ENCODE peak calls at places on chromosomes 7 and 10, in four cellular contexts. A is GM23338, I is heart right ventricle, G is WERI-Rb-1. M is an unnamed sample.

GRCh38 chr10:61935085-61935484 is 33.6 kb downstream of the ARID5B start:
- DNase-seq in G (no peak), A (no peak), I (no peak), M (no peak)

GRCh38 chr7:157490465-157490912 is 153.7 kb downstream of the DNAJB6 start:
- DNase-seq in I (no peak), G (no peak), A (no peak), M (peak)

GRCh38 chr10:70060389-70060788 is 7.7 kb downstream of the MACROH2A2 start:
- DNase-seq in A (no peak), I (no peak), G (no peak), M (no peak)

GRCh38 chr10:1577371-1577770 is 160.0 kb downstream of the ADARB2 start:
- DNase-seq in I (no peak), G (no peak), A (no peak), M (no peak)

GRCh38 chr10:124040454-124040853 is 52.9 kb downstream of the CHST15 start:
- DNase-seq in G (no peak), A (no peak), I (no peak), M (no peak)

GRCh38 chr7:101198476-101198875 is 2.4 kb downstream of the MOGAT3 start:
- DNase-seq in G (no peak), I (no peak), A (no peak), M (no peak)

GRCh38 chr7:49631071-49631826 is 142.2 kb upstream of the VWC2 start:
- DNase-seq in I (no peak), G (no peak), A (no peak), M (no peak)

GRCh38 chr10:101047961-101048892 is 13.6 kb upstream of the KAZALD1 start:
- DNase-seq in G (no peak), A (peak), I (no peak), M (no peak)

GRCh38 chr7:28037220-28038010 is 143.2 kb downstream of the JAZF1 start:
- DNase-seq in I (no peak), A (no peak), G (no peak), M (peak)

GRCh38 chr10:62083413-62083794 is 181.9 kb downstream of the ARID5B start:
- DNase-seq in I (peak), G (no peak), A (no peak), M (peak)

GRCh38 chr7:522071-522937 is 2.7 kb upstream of the PDGFA start:
- DNase-seq in G (no peak), A (peak), I (peak), M (peak)

GRCh38 chr7:40200791-40201190 is 66.0 kb downstream of the SUGCT start:
- DNase-seq in A (no peak), I (no peak), G (no peak), M (peak)

GRCh38 chr7:40197527-40197926 is 62.7 kb downstream of the SUGCT start:
- DNase-seq in G (no peak), A (no peak), I (no peak), M (no peak)

GRCh38 chr7:40194743-40195142 is 59.9 kb downstream of the SUGCT start:
- DNase-seq in A (no peak), G (no peak), I (no peak), M (peak)

GRCh38 chr7:40202851-40203250 is 68.0 kb downstream of the SUGCT start:
- DNase-seq in A (peak), I (no peak), G (no peak), M (no peak)

DNA sequence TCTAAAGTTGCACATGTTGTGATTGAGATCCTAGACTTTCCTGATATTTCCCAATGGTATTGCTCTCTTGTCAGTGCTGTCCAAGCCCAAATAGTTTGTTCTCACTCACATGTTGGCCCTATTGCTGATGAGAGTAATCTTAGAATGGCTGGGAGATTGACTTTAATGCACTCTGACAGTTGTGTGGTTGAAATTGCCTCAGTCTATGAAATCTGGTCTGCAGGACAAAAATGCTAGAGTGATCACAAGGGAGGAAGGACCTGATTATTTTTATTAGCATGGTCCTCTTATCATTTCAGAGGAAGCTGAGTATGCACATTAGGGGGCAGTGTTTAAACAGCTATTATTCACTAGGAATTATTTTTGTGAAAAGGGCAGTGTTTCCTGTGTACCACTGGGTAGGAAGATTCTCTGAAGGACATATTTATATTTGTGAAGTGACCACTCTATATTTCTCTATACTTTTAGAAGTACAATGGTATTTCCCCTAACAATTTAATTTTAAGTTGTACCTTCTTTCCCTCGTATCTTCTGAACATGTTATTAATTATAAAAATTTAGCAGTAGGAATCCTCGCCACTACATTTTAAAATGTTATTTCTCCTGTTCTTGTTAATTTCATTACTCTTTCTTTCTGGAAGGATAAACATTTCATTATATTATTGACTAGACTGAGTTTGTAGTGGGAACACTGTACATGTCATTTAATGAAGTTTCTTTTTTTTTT is 64.4 kb downstream of the SUGCT start:
- DNase-seq in G (no peak), I (no peak), A (peak), M (peak)
- TF ChIP-seq CTCF in G (peak), I (peak), A (peak), M (peak)

GRCh38 chr7:97819161-97819560 is 53.0 kb downstream of the ASNS start:
- DNase-seq in A (peak), I (no peak), G (no peak), M (no peak)
- TF ChIP-seq CTCF in A (peak), I (no peak), G (no peak), M (no peak)

GRCh38 chr10:121928528-121928884 is 675 bp upstream of the ATE1 start:
- DNase-seq in G (no peak), A (no peak), I (no peak), M (peak)

GRCh38 chr10:121927841-121928527 is at the start of gene ATE1:
- DNase-seq in G (peak), A (peak), I (peak), M (peak)

GRCh38 chr10:121927361-121927840 is 430 bp downstream of the ATE1 start:
- DNase-seq in G (peak), A (peak), I (peak), M (peak)

GRCh38 chr10:121926157-121926556 is 1.7 kb downstream of the ATE1 start:
- DNase-seq in G (no peak), I (no peak), A (no peak), M (no peak)

DNA sequence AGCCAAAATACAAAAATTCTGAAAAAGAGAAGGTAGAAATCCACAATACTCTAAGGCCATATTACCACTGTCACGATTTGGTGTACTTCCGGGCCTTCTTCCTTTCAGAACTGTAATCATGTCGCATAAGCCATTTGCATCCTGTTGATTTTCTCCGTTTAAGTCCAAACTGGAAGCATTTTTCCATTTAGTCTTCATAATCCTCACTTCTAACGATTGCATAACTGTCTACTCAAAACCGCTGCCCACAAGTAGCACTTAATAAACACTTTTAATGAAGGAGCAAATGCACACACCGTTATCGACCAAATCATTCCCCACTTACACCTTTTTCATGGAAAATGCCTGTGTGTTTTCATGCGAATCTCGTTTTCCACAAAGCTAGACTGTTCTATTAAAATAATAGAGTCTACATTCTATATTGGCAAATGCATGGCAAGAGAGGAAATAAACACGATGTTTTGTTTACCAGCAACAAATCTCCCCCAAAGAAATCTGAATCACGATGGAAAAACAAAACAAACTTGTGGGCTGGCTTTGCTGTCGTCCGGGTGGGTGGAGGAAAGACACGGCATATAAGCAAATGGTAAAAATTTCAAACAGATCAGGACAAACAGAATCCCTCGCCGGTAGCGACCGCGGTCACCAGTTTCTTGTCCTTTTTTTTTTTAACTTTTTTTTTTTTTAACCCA is 1.0 kb downstream of the ATE1 start:
- DNase-seq in I (no peak), G (no peak), A (peak), M (peak)
- TF ChIP-seq CTCF in I (no peak), G (no peak), A (no peak), M (no peak)

DNA sequence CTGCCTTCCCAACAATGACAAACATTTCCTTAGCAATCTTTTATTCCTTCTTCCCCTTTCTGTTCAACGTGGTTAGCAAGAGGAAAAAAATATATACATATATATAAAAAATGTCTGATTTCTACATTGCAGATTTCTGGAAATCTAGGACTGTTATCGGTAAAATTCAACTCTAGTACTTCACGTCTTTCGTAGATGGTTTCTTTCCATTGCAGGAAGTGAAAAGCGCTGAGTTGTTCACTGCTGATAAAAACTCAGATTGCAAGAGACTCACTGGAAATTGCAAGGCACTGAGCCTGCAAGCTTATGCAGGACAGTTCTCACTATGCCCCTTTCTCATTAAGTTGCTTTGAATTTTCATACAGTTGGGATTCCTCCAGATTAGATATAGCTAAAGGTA is 23.9 kb downstream of the KIN start:
- DNase-seq in G (no peak), I (no peak), A (no peak), M (no peak)
- TF ChIP-seq CTCF in G (no peak), I (no peak), A (no peak), M (no peak)

GRCh38 chr7:71267734-71268133 is 135.8 kb downstream of the GALNT17 start:
- DNase-seq in I (no peak), A (peak), G (no peak), M (no peak)
- TF ChIP-seq CTCF in I (no peak), A (peak), G (no peak), M (no peak)

DNA sequence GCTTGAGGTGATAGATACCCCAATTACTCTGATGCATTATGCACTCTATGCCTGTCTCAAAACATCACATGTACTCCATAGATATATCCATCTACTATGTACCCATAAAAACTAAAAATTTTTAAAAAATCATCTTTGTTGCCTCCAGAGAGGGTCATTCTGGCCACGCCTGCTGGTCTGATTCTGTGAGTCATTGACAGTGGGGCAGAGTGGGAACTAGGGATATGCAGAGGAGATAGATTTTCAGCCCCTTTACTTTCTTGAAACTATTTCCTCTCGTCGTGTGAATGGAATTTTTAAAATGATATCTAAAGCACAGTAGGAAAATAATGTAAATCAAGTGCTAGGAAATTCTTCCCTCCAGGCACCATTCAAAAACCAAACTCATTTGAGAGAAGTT is 715.0 kb upstream of the NRP1 start:
- DNase-seq in A (no peak), I (no peak), G (no peak), M (peak)
- TF ChIP-seq CTCF in A (no peak), I (no peak), G (no peak), M (no peak)

GRCh38 chr7:17976952-17977351 is 36.7 kb upstream of the SNX13 start:
- DNase-seq in A (no peak), G (no peak), I (no peak), M (no peak)

GRCh38 chr7:17968791-17969715 is 28.8 kb upstream of the SNX13 start:
- DNase-seq in A (no peak), I (no peak), G (no peak), M (no peak)

GRCh38 chr7:17966706-17967105 is 26.4 kb upstream of the SNX13 start:
- DNase-seq in I (no peak), G (no peak), A (no peak), M (no peak)

GRCh38 chr7:17965600-17965999 is 25.3 kb upstream of the SNX13 start:
- DNase-seq in G (no peak), A (no peak), I (no peak), M (peak)

GRCh38 chr7:17971392-17971791 is 31.1 kb upstream of the SNX13 start:
- DNase-seq in A (no peak), I (no peak), G (no peak), M (peak)
- TF ChIP-seq CTCF in A (no peak), I (peak), G (no peak), M (no peak)